ENCODE peak calls at places on chromosomes 5 and 9, in ten cellular contexts. D is WERI-Rb-1; G is osteoblast; K is keratinocyte; P is HepG2; T is CD4-positive, alpha-beta T cell; W is right lobe of liver; X is neural progenitor cell; Y is left ventricle myocardium inferior; Q is tibial nerve. H is an unnamed sample.

GRCh38 chr5:42583322-42583721 is 160.1 kb downstream of the GHR start:
- DNase-seq in D (peak; percentile 36), G (peak; percentile 87), K (peak; percentile 48), P (peak; percentile 64), T (peak; percentile 15), W (peak; percentile 77), X (peak; percentile 83), Y (no peak), Q (peak; percentile 37), H (no peak)

GRCh38 chr9:88651682-88652633 is 117.0 kb downstream of the NXNL2 start:
- DNase-seq in D (no peak), G (peak; percentile 94), K (peak; percentile 88), P (no peak), T (no peak), W (no peak), X (no peak), Y (peak; percentile 84), Q (peak; percentile 83), H (no peak)

GRCh38 chr9:81431662-81432061 is 257.7 kb downstream of the TLE1 start:
- DNase-seq in D (no peak), G (peak; percentile 96), K (no peak), P (no peak), T (no peak), W (no peak), X (no peak), Y (no peak), Q (no peak), H (no peak)

GRCh38 chr5:55427157-55427556 is 107.6 kb downstream of the PLPP1 start:
- DNase-seq in D (no peak), G (peak; percentile 68), K (no peak), P (no peak), T (no peak), W (no peak), X (no peak), Y (no peak), Q (no peak), H (no peak)

GRCh38 chr9:5274770-5275169 is 29.7 kb downstream of the RLN2 start:
- DNase-seq in D (no peak), G (no peak), K (no peak), P (no peak), T (no peak), W (no peak), X (no peak), Y (no peak), Q (no peak), H (no peak)

GRCh38 chr9:122347348-122348287 is 23.2 kb upstream of the PTGS1 start:
- DNase-seq in D (no peak), G (peak; percentile 86), K (no peak), P (peak; percentile 36), T (peak; percentile 7), W (no peak), X (no peak), Y (no peak), Q (no peak), H (no peak)

GRCh38 chr9:14395300-14396082 is 81.5 kb upstream of the NFIB start:
- DNase-seq in D (no peak), G (no peak), K (no peak), P (no peak), T (no peak), W (no peak), X (no peak), Y (peak; percentile 42), Q (no peak), H (no peak)

GRCh38 chr9:76868897-76869296 is 37.0 kb downstream of the PRUNE2 start:
- DNase-seq in D (peak; percentile 69), G (no peak), K (no peak), P (no peak), T (no peak), W (no peak), X (peak; percentile 84), Y (no peak), Q (no peak), H (no peak)

GRCh38 chr9:122180633-122181032 is 20.9 kb downstream of the MORN5 start:
- DNase-seq in D (no peak), G (peak; percentile 95), K (no peak), P (peak; percentile 60), T (no peak), W (no peak), X (no peak), Y (no peak), Q (no peak), H (no peak)

GRCh38 chr5:104443706-104444105 is 881.1 kb upstream of the NUDT12 start:
- DNase-seq in D (no peak), G (no peak), K (no peak), P (no peak), T (no peak), W (no peak), X (no peak), Y (no peak), Q (no peak), H (no peak)

GRCh38 chr9:70529377-70529776 is 114.9 kb upstream of the KLF9 start:
- DNase-seq in D (no peak), G (no peak), K (no peak), P (no peak), T (no peak), W (no peak), X (no peak), Y (no peak), Q (no peak), H (no peak)

GRCh38 chr5:44983006-44983405 is 174.3 kb downstream of the MRPS30 start:
- DNase-seq in D (no peak), G (no peak), K (no peak), P (no peak), T (no peak), W (no peak), X (peak; percentile 2), Y (no peak), Q (no peak), H (no peak)

GRCh38 chr5:65359569-65359968 is 122.2 kb downstream of the ADAMTS6 start:
- DNase-seq in D (no peak), G (no peak), K (no peak), P (no peak), T (no peak), W (no peak), X (no peak), Y (no peak), Q (no peak), H (no peak)

GRCh38 chr9:94780516-94780950 is 54.0 kb downstream of the AOPEP start:
- DNase-seq in D (no peak), G (no peak), K (no peak), P (no peak), T (no peak), W (no peak), X (no peak), Y (peak; percentile 46), Q (no peak), H (no peak)

GRCh38 chr9:94812343-94812742 is 85.8 kb downstream of the AOPEP start:
- DNase-seq in D (no peak), G (peak; percentile 81), K (no peak), P (no peak), T (no peak), W (no peak), X (no peak), Y (no peak), Q (no peak), H (no peak)

GRCh38 chr5:95812100-95812472 is 10.4 kb downstream of the GLRX start:
- DNase-seq in D (no peak), G (no peak), K (no peak), P (peak; percentile 77), T (peak; percentile 26), W (no peak), X (no peak), Y (no peak), Q (no peak), H (no peak)

GRCh38 chr9:94084314-94084713 is at the start of gene PTPDC1:
- DNase-seq in D (no peak), G (no peak), K (no peak), P (peak; percentile 35), T (no peak), W (no peak), X (peak; percentile 78), Y (no peak), Q (peak; percentile 15), H (no peak)

GRCh38 chr9:113129466-113129865 is 21.3 kb upstream of the SLC31A2 start:
- DNase-seq in D (no peak), G (no peak), K (no peak), P (no peak), T (no peak), W (no peak), X (no peak), Y (no peak), Q (no peak), H (no peak)

GRCh38 chr5:43400082-43400481 is 12.1 kb downstream of the CCL28 start:
- DNase-seq in D (no peak), G (peak; percentile 78), K (no peak), P (no peak), T (no peak), W (no peak), X (no peak), Y (no peak), Q (no peak), H (no peak)

DNA sequence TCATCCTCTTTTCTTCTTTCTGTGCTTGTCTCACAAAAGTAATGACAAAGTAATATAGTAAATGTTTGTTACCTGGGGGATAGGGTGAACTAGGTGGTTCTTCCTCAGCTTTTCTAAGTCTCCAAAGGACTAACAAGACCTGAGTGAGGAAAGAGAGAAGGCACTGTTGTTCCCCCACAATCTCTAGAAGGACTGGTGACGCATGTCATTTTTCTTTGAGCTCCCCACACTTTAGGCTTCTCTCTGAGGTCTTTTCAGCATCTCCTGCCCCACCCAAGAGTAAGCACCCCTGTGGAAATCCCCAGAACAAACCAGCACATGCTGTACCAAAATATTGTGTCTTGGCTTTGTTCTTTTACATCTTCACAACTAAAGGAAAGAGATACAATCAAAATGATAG is 2.4 kb upstream of the IL7R start:
- DNase-seq in D (no peak), G (no peak), K (no peak), P (no peak), T (peak; percentile 74), W (no peak), X (no peak), Y (no peak), Q (no peak), H (no peak)
- H3K27ac ChIP-seq in D (no peak overlapping the region), G (no peak overlapping the region), K (no peak overlapping the region), P (no peak overlapping the region), T (peak overlapping the region; percentile 98), W (no peak overlapping the region), X (no peak overlapping the region), Y (peak overlapping the region; percentile 45), Q (peak overlapping the region; percentile 41), H (peak overlapping the region; percentile 67)

GRCh38 chr9:123370108-123370507 is 14.1 kb downstream of the CRB2 start:
- DNase-seq in D (no peak), G (peak; percentile 89), K (no peak), P (no peak), T (no peak), W (no peak), X (no peak), Y (no peak), Q (no peak), H (no peak)
- H3K27me3 ChIP-seq in D (no peaks in the 10 kb centered on the region), G (peaks cover 26% of the 10 kb centered on the region), K (peaks cover 55% of the 10 kb centered on the region), P (peaks cover 6% of the 10 kb centered on the region), T (peaks cover 35% of the 10 kb centered on the region), W (no peaks in the 10 kb centered on the region), X (peaks cover 13% of the 10 kb centered on the region), Y (peaks cover 95% of the 10 kb centered on the region), Q (peaks cover 70% of the 10 kb centered on the region), H (peaks cover 49% of the 10 kb centered on the region)

GRCh38 chr5:6812091-6812490 is 98.9 kb downstream of the TENT4A start:
- DNase-seq in D (no peak), G (no peak), K (no peak), P (no peak), T (no peak), W (no peak), X (no peak), Y (no peak), Q (no peak), H (no peak)
- TF ChIP-seq CTCF in D (no peak), G (no peak), K (no peak), P (no peak), T (no peak), W (no peak), X (no peak), Y (no peak), Q (no peak), H (no peak)

GRCh38 chr5:2904399-2904798 is 152.9 kb upstream of the IRX2 start:
- DNase-seq in D (no peak), G (no peak), K (no peak), P (no peak), T (no peak), W (no peak), X (no peak), Y (no peak), Q (no peak), H (no peak)
- H3K27ac ChIP-seq in D (no peak overlapping the region), G (no peak overlapping the region), K (no peak overlapping the region), P (no peak overlapping the region), T (no peak overlapping the region), W (no peak overlapping the region), X (no peak overlapping the region), Y (no peak overlapping the region), Q (no peak overlapping the region), H (no peak overlapping the region)